ENCODE peak calls at places on chromosomes 11 and 22, in seven cellular contexts. P is CD8-positive, alpha-beta T cell; Z is Caco-2; F is cardiac muscle cell; O is GM23338; W is endothelial cell of umbilical vein; C is body of pancreas. Q is an unnamed sample.

GRCh38 chr11:31702966-31703365 is 108.2 kb downstream of the PAX6 start:
- DNase-seq in F (no peak), Z (no peak), W (no peak), C (no peak), O (no peak), P (no peak), Q (no peak)

GRCh38 chr11:16862733-16863132 is 124.3 kb downstream of the C11orf58 start:
- DNase-seq in W (no peak), Z (peak; percentile 30), C (no peak), F (no peak), P (no peak), O (no peak), Q (no peak)

GRCh38 chr11:111440416-111441205 is 61.5 kb upstream of the POU2AF1 start:
- DNase-seq in O (no peak), W (no peak), C (peak; percentile 91), Z (no peak), P (no peak), F (no peak), Q (no peak)

GRCh38 chr22:44505796-44506354 is 7.8 kb upstream of the RTL6 start:
- DNase-seq in W (no peak), F (no peak), Z (no peak), C (no peak), P (no peak), O (no peak), Q (no peak)

GRCh38 chr11:1073261-1073724 is 1.4 kb upstream of the MUC2 start:
- DNase-seq in Z (no peak), P (no peak), W (peak; percentile 62), O (no peak), C (peak; percentile 87), F (no peak), Q (peak; percentile 87)

GRCh38 chr22:49049691-49050090 is 778.0 kb downstream of the BRD1 start:
- DNase-seq in W (no peak), P (no peak), C (no peak), F (no peak), O (no peak), Z (no peak), Q (no peak)

GRCh38 chr11:125084057-125084416 is 20.9 kb downstream of the SLC37A2 start:
- DNase-seq in Z (no peak), O (no peak), F (no peak), P (no peak), C (no peak), W (no peak), Q (no peak)

GRCh38 chr11:69822676-69823494 is 3.7 kb upstream of the FGF3 start:
- DNase-seq in P (no peak), O (no peak), F (no peak), W (no peak), C (no peak), Z (no peak), Q (no peak)

GRCh38 chr22:24822471-24822870 is 16.5 kb downstream of the SGSM1 start:
- DNase-seq in O (no peak), Z (no peak), C (peak; percentile 23), F (no peak), P (no peak), W (no peak), Q (no peak)

GRCh38 chr11:125188021-125188420 is 23.5 kb downstream of the PKNOX2 start:
- DNase-seq in P (no peak), Z (no peak), F (no peak), W (no peak), C (no peak), O (no peak), Q (no peak)

GRCh38 chr11:7673724-7674434 is 579 bp upstream of the CYB5R2 start:
- DNase-seq in F (peak; percentile 45), C (peak; percentile 36), P (no peak), Z (no peak), O (peak; percentile 90), W (no peak), Q (peak; percentile 75)

GRCh38 chr11:13336246-13336873 is 58.8 kb downstream of the BMAL1 start:
- DNase-seq in F (no peak), P (no peak), C (no peak), W (no peak), Z (no peak), O (no peak), Q (no peak)

GRCh38 chr11:10893713-10894112 is 35.9 kb upstream of the ZBED5 start:
- DNase-seq in Z (peak; percentile 78), F (no peak), P (no peak), C (no peak), O (no peak), W (no peak), Q (no peak)

DNA sequence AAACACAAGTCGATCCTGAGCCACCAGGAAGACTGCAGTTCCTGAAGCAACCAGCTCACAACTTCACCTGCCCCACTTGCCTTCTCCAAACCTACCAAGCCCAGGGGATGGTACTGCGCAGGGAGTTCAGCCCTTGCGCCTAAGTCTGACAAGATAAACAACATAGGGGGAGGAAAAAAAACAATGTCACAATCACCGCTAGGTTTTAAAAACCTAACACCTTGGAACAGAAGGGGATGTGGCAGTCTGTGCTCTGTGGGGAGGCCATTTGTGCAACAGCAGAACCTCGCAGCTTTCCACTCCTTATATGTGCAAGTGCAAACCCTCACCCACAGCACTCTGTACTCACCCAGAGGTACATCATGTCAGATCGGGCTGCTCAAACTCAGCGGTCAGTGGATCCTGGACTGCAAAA is 134.2 kb downstream of the RBFOX2 start:
- DNase-seq in O (no peak), C (no peak), W (no peak), F (peak; percentile 73), P (no peak), Z (no peak), Q (no peak)
- TF ChIP-seq CTCF in O (no peak), C (no peak), W (no peak), F (no peak), P (no peak), Z (no peak), Q (no peak)

GRCh38 chr11:65778901-65779668 is 1.7 kb downstream of the AP5B1 start:
- DNase-seq in F (no peak), Z (no peak), W (no peak), C (no peak), O (no peak), P (no peak), Q (peak; percentile 8)
- H3K4me1 ChIP-seq in F (no peaks in the 10 kb centered on the region), Z (peaks cover 16% of the 10 kb centered on the region), W (peaks cover 5% of the 10 kb centered on the region), C (peaks cover 59% of the 10 kb centered on the region), O (no peaks in the 10 kb centered on the region), P (peaks cover 17% of the 10 kb centered on the region), Q (peaks cover 5% of the 10 kb centered on the region)

GRCh38 chr11:84780689-84781293 is 846.4 kb downstream of the DLG2 start:
- DNase-seq in P (no peak), O (peak; percentile 63), W (no peak), F (peak; percentile 53), Z (peak; percentile 21), C (no peak), Q (no peak)
- TF ChIP-seq CTCF in P (no peak), O (peak; percentile 71), W (no peak), F (peak; percentile 33), Z (peak; percentile 78), C (peak; percentile 55), Q (no peak)

DNA sequence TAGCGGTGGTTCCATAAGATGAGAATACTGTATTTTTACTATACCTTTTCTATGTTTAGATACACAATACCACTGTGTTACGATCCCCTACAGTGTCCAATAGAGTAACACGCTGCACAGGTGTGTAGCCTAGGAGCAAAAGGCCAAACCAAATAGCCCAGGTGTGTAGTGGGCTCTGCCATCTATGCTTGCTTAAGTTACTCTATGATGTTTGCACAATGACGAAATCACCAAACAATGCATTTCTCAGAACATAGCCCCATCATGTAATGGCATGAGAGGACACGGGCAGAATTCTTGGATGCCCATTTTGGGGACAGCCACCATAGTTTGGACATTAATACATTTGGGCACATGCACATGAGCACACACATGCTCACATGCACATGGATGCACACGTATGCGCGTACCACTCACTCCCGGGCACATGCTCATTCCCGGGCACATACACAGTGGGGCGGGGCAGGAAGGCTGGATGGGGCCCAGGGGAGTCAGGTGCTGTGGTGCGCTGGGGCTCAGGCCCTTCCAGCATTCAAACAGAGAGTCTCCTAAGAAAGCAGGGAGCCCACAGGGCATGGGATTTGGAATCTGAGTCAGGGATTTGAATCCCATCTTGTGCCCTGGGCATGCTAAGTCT is 51.1 kb downstream of the RTN4R start:
- DNase-seq in Z (peak; percentile 22), F (no peak), C (no peak), P (no peak), W (no peak), O (no peak), Q (no peak)
- H3K4me1 ChIP-seq in Z (no peaks in the 10 kb centered on the region), F (no peaks in the 10 kb centered on the region), C (peaks cover 9% of the 10 kb centered on the region), P (no peaks in the 10 kb centered on the region), W (no peaks in the 10 kb centered on the region), O (no peaks in the 10 kb centered on the region), Q (no peaks in the 10 kb centered on the region)

Q was measured in Peyer's patch.